ENCODE peak calls at places on chromosomes 3 and 15, in four cellular contexts. G, P, C and Y are unnamed samples.

GRCh38 chr3:86029590-86029989 is 961.4 kb downstream of the VGLL3 start:
- DNase-seq in G (no peak), P (no peak), C (no peak), Y (no peak)

GRCh38 chr15:25406846-25407245 is 32.0 kb downstream of the UBE3A start:
- DNase-seq in G (no peak), P (no peak), C (no peak), Y (no peak)

GRCh38 chr3:167467848-167468611 is 5.8 kb downstream of the SERPINI2 start:
- DNase-seq in G (no peak), P (no peak), C (peak), Y (no peak)

GRCh38 chr3:194051554-194052175 is 84.3 kb upstream of the HES1 start:
- DNase-seq in G (no peak), P (no peak), C (no peak), Y (no peak)

GRCh38 chr3:27166888-27167287 is 202.3 kb downstream of the NEK10 start:
- DNase-seq in G (peak), P (no peak), C (no peak), Y (peak)

GRCh38 chr15:45441686-45442085 is 63.3 kb upstream of the GATM start:
- DNase-seq in G (no peak), P (no peak), C (no peak), Y (no peak)

GRCh38 chr15:70244978-70245542 is 147.3 kb upstream of the TLE3 start:
- DNase-seq in G (no peak), P (no peak), C (no peak), Y (no peak)

GRCh38 chr15:64426845-64427465 is 33.4 kb upstream of the ZNF609 start:
- DNase-seq in G (no peak), P (peak), C (no peak), Y (peak)

GRCh38 chr3:30658328-30659052 is 52.1 kb downstream of the TGFBR2 start:
- DNase-seq in G (peak), P (no peak), C (no peak), Y (peak)

GRCh38 chr3:187858086-187858485 is 112.8 kb upstream of the BCL6 start:
- DNase-seq in G (peak), P (no peak), C (no peak), Y (no peak)

GRCh38 chr15:57019496-57020160 is 101.2 kb downstream of the TCF12 start:
- DNase-seq in G (no peak), P (no peak), C (no peak), Y (no peak)

GRCh38 chr3:45134758-45135521 is 11.2 kb downstream of the CDCP1 start:
- DNase-seq in G (no peak), P (no peak), C (no peak), Y (peak)

GRCh38 chr3:14925729-14926591 is 21.4 kb upstream of the NR2C2 start:
- DNase-seq in G (peak), P (peak), C (no peak), Y (peak)

GRCh38 chr3:37700849-37701248 is 160.8 kb upstream of the CTDSPL start:
- DNase-seq in G (no peak), P (no peak), C (no peak), Y (no peak)

GRCh38 chr3:150414273-150414672 is 6.2 kb downstream of the TSC22D2 start:
- DNase-seq in G (peak), P (no peak), C (no peak), Y (peak)

GRCh38 chr3:119279101-119279554 is 15.1 kb upstream of the ARHGAP31 start:
- DNase-seq in G (no peak), P (peak), C (no peak), Y (no peak)

GRCh38 chr3:73072634-73073033 is 11.2 kb downstream of the EBLN2 start:
- DNase-seq in G (no peak), P (no peak), C (no peak), Y (no peak)

GRCh38 chr3:43062556-43063040 is 43.3 kb downstream of the POMGNT2 start:
- DNase-seq in G (no peak), P (no peak), C (no peak), Y (no peak)

GRCh38 chr3:51388286-51389029 is 2.6 kb upstream of the RBM15B start:
- DNase-seq in G (peak), P (no peak), C (no peak), Y (no peak)

GRCh38 chr3:72169561-72170472 is 384.9 kb upstream of the PROK2 start:
- DNase-seq in G (no peak), P (no peak), C (no peak), Y (no peak)

GRCh38 chr3:175029828-175030227 is 170.7 kb downstream of the NAALADL2 start:
- DNase-seq in G (no peak), P (no peak), C (no peak), Y (no peak)

GRCh38 chr3:167246252-167246651 is 133.8 kb downstream of the ZBBX start:
- DNase-seq in G (no peak), P (no peak), C (no peak), Y (no peak)

GRCh38 chr3:8727793-8728517 is 5.6 kb upstream of the CAV3 start:
- DNase-seq in G (no peak), P (no peak), C (no peak), Y (no peak)

GRCh38 chr3:15933439-15934144 is 135.8 kb upstream of the ANKRD28 start:
- DNase-seq in G (no peak), P (no peak), C (no peak), Y (peak)

GRCh38 chr3:71542548-71543370 is 40.8 kb downstream of the FOXP1 start:
- DNase-seq in G (no peak), P (peak), C (peak), Y (peak)

GRCh38 chr3:190261015-190261414 is 61.2 kb downstream of the CLDN1 start:
- DNase-seq in G (no peak), P (no peak), C (no peak), Y (peak)

GRCh38 chr3:184796551-184796950 is 15.4 kb upstream of the VPS8 start:
- DNase-seq in G (no peak), P (no peak), C (no peak), Y (no peak)

GRCh38 chr3:14425574-14426304 is 23.3 kb downstream of the SLC6A6 start:
- DNase-seq in G (peak), P (no peak), C (no peak), Y (no peak)

GRCh38 chr3:45793482-45794176 is 2.7 kb downstream of the SLC6A20 start:
- DNase-seq in G (peak), P (no peak), C (no peak), Y (no peak)

GRCh38 chr3:161148832-161149475 is 43.8 kb upstream of the B3GALNT1 start:
- DNase-seq in G (peak), P (no peak), C (no peak), Y (peak)

GRCh38 chr15:40412095-40412759 is 6.6 kb downstream of the IVD start:
- DNase-seq in G (no peak), P (no peak), C (no peak), Y (no peak)

GRCh38 chr3:114450008-114450596 is 156.3 kb downstream of the TIGIT start:
- DNase-seq in G (no peak), P (no peak), C (no peak), Y (no peak)

GRCh38 chr15:69074011-69074842 is 59.7 kb downstream of the NOX5 start:
- DNase-seq in G (peak), P (peak), C (peak), Y (peak)

GRCh38 chr3:33729993-33730392 is 11.9 kb upstream of the CLASP2 start:
- DNase-seq in G (no peak), P (no peak), C (no peak), Y (no peak)

GRCh38 chr3:33737146-33737545 is 19.1 kb upstream of the CLASP2 start:
- DNase-seq in G (no peak), P (no peak), C (no peak), Y (no peak)

DNA sequence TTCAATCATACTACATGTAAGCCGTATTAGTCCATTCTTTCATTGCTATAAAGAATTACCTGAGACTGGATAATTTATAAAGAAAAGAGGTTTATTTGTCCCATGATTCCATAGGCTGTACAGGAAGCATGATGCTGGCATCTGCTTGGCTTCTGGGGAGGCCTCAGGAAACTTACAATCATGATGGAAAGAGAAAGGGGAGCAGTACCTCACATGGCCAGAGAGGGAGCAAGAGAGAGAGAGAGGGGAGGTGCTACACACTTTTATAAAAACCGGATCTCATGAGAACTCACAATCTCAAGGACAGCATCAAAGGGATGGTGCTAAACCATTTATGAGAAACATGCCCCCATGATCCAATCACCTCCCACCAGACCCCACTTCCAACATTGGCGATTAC is 14.3 kb upstream of the CLASP2 start:
- DNase-seq in G (no peak), P (no peak), C (no peak), Y (no peak)
- TF ChIP-seq CTCF in G (peak), P (peak), C (no peak), Y (peak)

GRCh38 chr3:19213608-19214220 is 65.4 kb downstream of the KCNH8 start:
- DNase-seq in G (no peak), P (no peak), C (peak), Y (no peak)
- TF ChIP-seq CTCF in G (peak), P (no peak), C (no peak), Y (no peak)

GRCh38 chr15:59205839-59206622 is 612 bp upstream of the LDHAL6B start:
- DNase-seq in G (no peak), P (no peak), C (no peak), Y (no peak)

GRCh38 chr15:59203572-59203971 is 3.1 kb upstream of the LDHAL6B start:
- DNase-seq in G (no peak), P (no peak), C (no peak), Y (no peak)

GRCh38 chr15:59210186-59210585 is 3.5 kb downstream of the LDHAL6B start:
- DNase-seq in G (no peak), P (no peak), C (no peak), Y (no peak)

GRCh38 chr15:59206623-59207183 is at the start of gene LDHAL6B:
- DNase-seq in G (no peak), P (no peak), C (no peak), Y (no peak)

GRCh38 chr15:59208850-59209249 is 2.2 kb downstream of the LDHAL6B start:
- DNase-seq in G (peak), P (no peak), C (no peak), Y (peak)
- TF ChIP-seq CTCF in G (no peak), P (no peak), C (no peak), Y (no peak)

DNA sequence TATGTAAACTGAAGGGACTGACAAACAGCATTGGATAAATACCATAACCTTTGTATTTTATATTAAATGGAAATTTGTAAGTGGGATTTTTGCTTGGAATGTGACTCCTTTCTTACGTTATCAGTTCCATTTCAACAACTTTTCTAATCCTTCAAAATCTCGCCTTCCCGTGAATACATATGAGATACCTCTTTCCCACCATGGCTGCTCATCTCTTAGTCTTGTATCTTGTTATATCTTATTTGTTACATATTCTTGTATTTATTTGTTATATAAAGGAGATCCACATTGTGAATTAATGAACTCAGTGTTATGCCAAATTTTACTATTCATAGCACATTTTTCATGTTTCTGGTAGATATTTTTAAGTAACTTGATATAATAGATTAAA is 623.7 kb downstream of the MCTP2 start:
- DNase-seq in G (no peak), P (no peak), C (no peak), Y (no peak)
- TF ChIP-seq CTCF in G (no peak), P (no peak), C (no peak), Y (no peak)

DNA sequence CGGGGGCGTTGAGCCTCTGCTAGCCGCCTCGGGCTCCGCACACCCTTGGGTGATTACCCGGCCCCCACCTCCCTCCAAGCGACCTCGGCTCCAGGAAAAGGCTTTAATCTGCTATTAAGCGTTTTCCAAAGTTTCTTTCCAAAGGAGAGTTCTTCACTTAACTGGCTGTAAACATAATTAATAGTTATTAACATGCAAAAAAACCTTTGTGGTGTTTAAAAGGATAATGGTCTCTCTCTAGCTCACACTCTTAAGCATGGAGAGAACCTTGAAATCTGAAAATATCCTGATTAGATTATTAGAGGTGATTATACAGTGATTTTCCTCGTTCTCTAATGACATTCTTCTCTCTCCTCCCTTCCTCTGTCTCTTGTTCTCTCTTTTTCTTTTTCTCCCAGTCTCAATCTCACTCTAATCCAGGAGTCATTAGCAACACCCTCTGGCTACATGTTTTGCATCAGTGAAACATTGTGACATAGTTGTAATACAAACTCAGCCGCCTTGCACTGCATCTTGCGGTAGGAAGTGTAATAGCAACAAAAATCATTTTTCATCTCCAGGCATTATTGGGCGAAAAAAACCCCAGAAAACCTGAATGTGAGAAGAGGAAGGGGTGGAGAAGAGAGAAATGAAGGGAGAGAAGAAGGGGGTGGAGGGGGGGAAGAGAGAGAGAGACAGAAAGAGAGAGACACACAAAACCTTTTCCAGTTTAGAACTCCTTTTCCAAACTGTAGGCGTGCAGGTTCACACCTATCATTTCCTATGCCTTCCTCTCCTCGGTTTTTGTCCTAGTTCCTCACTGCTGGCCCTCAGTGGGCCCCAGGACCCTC is 24.4 kb downstream of the NR2F2 start:
- DNase-seq in G (peak), P (no peak), C (no peak), Y (peak)
- TF ChIP-seq CTCF in G (peak), P (no peak), C (no peak), Y (peak)